ENCODE peak calls at places on chromosome 12, in four cellular contexts. Q is A549; W is stimulated activated naive B cell treated with anti-CD40 and anti-IgM and Interleukin-4, amounts not matched to agents 10 μg/mL and 1 μg/mL and 100 μg/mL, for 72 hours; L is effector CD8-positive, alpha-beta T cell. D is an unnamed sample.

GRCh38 chr12:65327207-65328076 is 49.0 kb downstream of the MSRB3 start:
- DNase-seq in Q (no peak), W (no peak), L (no peak), D (peak)

GRCh38 chr12:129720618-129721017 is 183.2 kb downstream of the TMEM132D start:
- DNase-seq in Q (no peak), W (no peak), L (no peak), D (no peak)

GRCh38 chr12:96514328-96514727 is 25.0 kb downstream of the CFAP54 start:
- DNase-seq in Q (no peak), W (peak), L (no peak), D (peak)

GRCh38 chr12:64883264-64884163 is 59.1 kb downstream of the TBC1D30 start:
- DNase-seq in Q (peak), W (no peak), L (no peak), D (no peak)

GRCh38 chr12:119784673-119785072 is 92.4 kb downstream of the CIT start:
- DNase-seq in Q (no peak), W (no peak), L (no peak), D (no peak)

GRCh38 chr12:109182041-109182839 is 65.9 kb downstream of the ACACB start:
- DNase-seq in Q (no peak), W (no peak), L (no peak), D (no peak)

GRCh38 chr12:16385779-16386646 is 38.6 kb downstream of the MGST1 start:
- DNase-seq in Q (peak), W (no peak), L (no peak), D (peak)

GRCh38 chr12:114916531-114916930 is 232.6 kb upstream of the TBX3 start:
- DNase-seq in Q (no peak), W (no peak), L (no peak), D (no peak)

GRCh38 chr12:18383203-18383602 is 121.9 kb downstream of the PIK3C2G start:
- DNase-seq in Q (peak), W (no peak), L (no peak), D (peak)

GRCh38 chr12:6476496-6476895 is 6.0 kb upstream of the VAMP1 start:
- DNase-seq in Q (no peak), W (no peak), L (no peak), D (peak)

GRCh38 chr12:76489737-76490136 is 69.8 kb downstream of the OSBPL8 start:
- DNase-seq in Q (no peak), W (no peak), L (no peak), D (peak)

GRCh38 chr12:43057561-43057960 is 468.0 kb upstream of the PRICKLE1 start:
- DNase-seq in Q (no peak), W (no peak), L (no peak), D (no peak)

GRCh38 chr12:106736051-106736957 is 38.2 kb upstream of the RIC8B start:
- DNase-seq in Q (no peak), W (no peak), L (no peak), D (no peak)

GRCh38 chr12:111976291-111976690 is 36.7 kb downstream of the TMEM116 start:
- DNase-seq in Q (no peak), W (no peak), L (no peak), D (no peak)

GRCh38 chr12:111170559-111170958 is 198.3 kb downstream of the PHETA1 start:
- DNase-seq in Q (no peak), W (no peak), L (no peak), D (no peak)

GRCh38 chr12:6700646-6701051 is at the start of gene PIANP:
- DNase-seq in Q (peak), W (no peak), L (peak), D (peak)

GRCh38 chr12:127278351-127278750 is 988.6 kb upstream of the TMEM132C start:
- DNase-seq in Q (no peak), W (no peak), L (no peak), D (no peak)

GRCh38 chr12:54384591-54385041 is at the start of gene ZNF385A:
- DNase-seq in Q (no peak), W (peak), L (no peak), D (no peak)

GRCh38 chr12:66514581-66514980 is 164.3 kb downstream of the GRIP1 start:
- DNase-seq in Q (no peak), W (no peak), L (no peak), D (no peak)

GRCh38 chr12:3047961-3048360 is 29.2 kb upstream of the TSPAN9 start:
- DNase-seq in Q (no peak), W (no peak), L (no peak), D (no peak)

GRCh38 chr12:52321433-52321832 is 235 bp upstream of the KRT83 start:
- DNase-seq in Q (no peak), W (no peak), L (no peak), D (no peak)

GRCh38 chr12:546920-547845 is 87.4 kb downstream of the B4GALNT3 start:
- DNase-seq in Q (peak), W (peak), L (peak), D (peak)

GRCh38 chr12:93846936-93847516 is 169.9 kb downstream of the CRADD start:
- DNase-seq in Q (no peak), W (no peak), L (no peak), D (no peak)

GRCh38 chr12:120849765-120850164 is 54.4 kb downstream of the SPPL3 start:
- DNase-seq in Q (peak), W (no peak), L (no peak), D (no peak)

GRCh38 chr12:108400481-108400880 is 61.4 kb upstream of the CMKLR1 start:
- DNase-seq in Q (no peak), W (no peak), L (no peak), D (no peak)

GRCh38 chr12:102427542-102427923 is 52.8 kb downstream of the IGF1 start:
- DNase-seq in Q (no peak), W (no peak), L (no peak), D (no peak)

GRCh38 chr12:104480012-104480411 is 23.3 kb downstream of the CHST11 start:
- DNase-seq in Q (no peak), W (no peak), L (no peak), D (no peak)

GRCh38 chr12:57031228-57031670 is 14.9 kb upstream of the TAC3 start:
- DNase-seq in Q (no peak), W (no peak), L (no peak), D (no peak)

D was measured in cardiac muscle cell.